ENCODE peak calls at places on chromosome 7, in seven cellular contexts. H is HCT116, I is fibroblast of pulmonary artery, K is WERI-Rb-1, R is Caco-2, P is A549, B is hepatocyte. M is an unnamed sample.

GRCh38 chr7:6536899-6537298 is 14.4 kb downstream of the GRID2IP start:
- DNase-seq in H (no peak), I (peak), K (peak), R (peak), P (no peak), B (peak), M (peak)

GRCh38 chr7:75887669-75888369 is 9.0 kb downstream of the RHBDD2 start:
- DNase-seq in H (no peak), I (no peak), K (no peak), R (no peak), P (no peak), B (no peak), M (no peak)

GRCh38 chr7:98617051-98617959 is at the start of gene NPTX2:
- DNase-seq in H (no peak), I (peak), K (peak), R (no peak), P (no peak), B (peak), M (peak)

GRCh38 chr7:98772242-98772603 is 97.6 kb downstream of the TMEM130 start:
- DNase-seq in H (no peak), I (no peak), K (no peak), R (no peak), P (no peak), B (no peak), M (no peak)

GRCh38 chr7:144513332-144513731 is 109.8 kb upstream of the NOBOX start:
- DNase-seq in H (peak), I (peak), K (peak), R (no peak), P (peak), B (peak), M (peak)

GRCh38 chr7:158546214-158546613 is 41.4 kb downstream of the PTPRN2 start:
- DNase-seq in H (no peak), I (no peak), K (no peak), R (no peak), P (no peak), B (no peak), M (no peak)

GRCh38 chr7:93043393-93043985 is 74.3 kb downstream of the SAMD9 start:
- DNase-seq in H (peak), I (peak), K (no peak), R (no peak), P (no peak), B (peak), M (peak)

GRCh38 chr7:112134039-112134438 is 72.2 kb downstream of the DOCK4 start:
- DNase-seq in H (no peak), I (no peak), K (peak), R (no peak), P (no peak), B (no peak), M (no peak)

GRCh38 chr7:100682228-100682741 is 8.7 kb downstream of the GNB2 start:
- DNase-seq in H (no peak), I (no peak), K (no peak), R (no peak), P (no peak), B (peak), M (peak)

GRCh38 chr7:7554647-7555575 is 11.8 kb upstream of the MIOS start:
- DNase-seq in H (no peak), I (no peak), K (peak), R (no peak), P (no peak), B (no peak), M (peak)

GRCh38 chr7:2478800-2479199 is 2.6 kb upstream of the GRIFIN start:
- DNase-seq in H (no peak), I (no peak), K (no peak), R (no peak), P (no peak), B (peak), M (no peak)

GRCh38 chr7:123867220-123867619 is 22.3 kb downstream of the HYAL4 start:
- DNase-seq in H (no peak), I (peak), K (no peak), R (no peak), P (no peak), B (no peak), M (peak)

GRCh38 chr7:123876557-123877256 is 31.7 kb downstream of the HYAL4 start:
- DNase-seq in H (no peak), I (no peak), K (no peak), R (no peak), P (no peak), B (no peak), M (no peak)

GRCh38 chr7:123872908-123873307 is 27.9 kb downstream of the HYAL4 start:
- DNase-seq in H (no peak), I (no peak), K (no peak), R (no peak), P (no peak), B (no peak), M (no peak)

GRCh38 chr7:123871998-123872867 is 27.3 kb downstream of the HYAL4 start:
- DNase-seq in H (peak), I (peak), K (peak), R (peak), P (peak), B (peak), M (peak)
- TF ChIP-seq CTCF in H (peak), I (peak), K (peak), R (peak), P (peak), B (peak), M (peak)

DNA sequence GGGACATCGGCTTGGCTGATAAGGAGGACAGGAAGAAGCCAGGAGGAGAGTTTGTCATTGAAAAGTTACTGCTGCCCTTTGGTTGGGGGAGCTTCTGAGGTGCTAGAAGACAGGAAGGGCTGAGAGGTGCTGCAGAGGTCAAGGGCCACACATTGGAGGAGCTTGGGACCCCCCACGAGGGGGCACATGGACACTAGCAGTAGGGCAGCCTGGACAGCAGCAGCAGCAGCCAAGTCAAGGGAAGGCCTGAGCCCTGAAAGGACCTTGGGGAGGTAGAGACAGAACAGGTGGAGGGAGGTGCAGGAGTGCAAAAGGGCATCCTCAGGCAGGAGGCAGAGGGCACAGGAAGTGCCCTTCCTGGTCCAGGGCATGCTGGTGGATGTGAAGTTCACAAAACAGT is 439.7 kb upstream of the IGFBP3 start:
- DNase-seq in H (no peak), I (no peak), K (peak), R (no peak), P (no peak), B (no peak), M (no peak)
- TF ChIP-seq CTCF in H (no peak), I (no peak), K (no peak), R (no peak), P (no peak), B (no peak), M (no peak)

GRCh38 chr7:116438274-116438673 is 61.3 kb upstream of the CAV2 start:
- DNase-seq in H (no peak), I (no peak), K (no peak), R (peak), P (peak), B (peak), M (peak)
- TF ChIP-seq CTCF in H (peak), I (peak), K (no peak), R (peak), P (peak), B (peak), M (peak)

GRCh38 chr7:1049801-1050200 is 5.5 kb downstream of the GPR146 start:
- DNase-seq in H (no peak), I (no peak), K (no peak), R (no peak), P (no peak), B (no peak), M (no peak)
- TF ChIP-seq CTCF in H (no peak), I (no peak), K (no peak), R (no peak), P (no peak), B (no peak), M (no peak)

DNA sequence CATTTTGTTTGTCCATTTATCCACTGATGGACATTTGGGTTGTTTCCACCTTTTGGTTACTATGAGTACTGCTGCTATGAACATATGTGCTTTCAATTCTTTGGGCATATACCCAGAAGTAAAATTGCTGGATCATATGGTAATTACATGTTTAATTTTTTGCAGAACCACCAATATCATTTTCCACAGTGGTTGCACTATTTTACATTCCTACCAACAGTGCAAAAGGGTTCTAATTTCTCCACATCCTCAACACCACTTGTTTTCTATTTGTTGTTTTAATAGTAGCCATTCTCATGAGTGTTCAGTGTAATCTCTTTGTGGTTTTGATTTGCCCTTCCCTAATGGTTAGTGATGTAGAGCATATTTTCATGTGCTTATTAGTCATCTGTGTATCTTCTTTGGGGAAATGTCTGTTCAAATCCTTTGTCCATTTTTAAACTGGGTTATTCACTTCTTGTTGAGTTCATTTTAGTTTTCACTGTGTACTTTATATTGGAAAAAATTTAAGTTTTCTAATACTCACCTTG is 101.9 kb downstream of the HIBADH start:
- DNase-seq in H (no peak), I (peak), K (no peak), R (no peak), P (no peak), B (no peak), M (peak)
- TF ChIP-seq CTCF in H (no peak), I (peak), K (no peak), R (no peak), P (no peak), B (no peak), M (peak)

GRCh38 chr7:128838981-128839731 is 8.9 kb downstream of the FLNC start:
- DNase-seq in H (no peak), I (no peak), K (no peak), R (no peak), P (no peak), B (no peak), M (no peak)

GRCh38 chr7:128839751-128840177 is 9.6 kb downstream of the FLNC start:
- DNase-seq in H (no peak), I (no peak), K (no peak), R (no peak), P (no peak), B (no peak), M (no peak)

GRCh38 chr7:128836729-128837348 is 6.6 kb downstream of the FLNC start:
- DNase-seq in H (no peak), I (no peak), K (no peak), R (no peak), P (no peak), B (no peak), M (no peak)

GRCh38 chr7:128837521-128837921 is 7.3 kb downstream of the FLNC start:
- DNase-seq in H (no peak), I (no peak), K (no peak), R (no peak), P (no peak), B (no peak), M (no peak)

GRCh38 chr7:128838109-128838779 is 8.0 kb downstream of the FLNC start:
- DNase-seq in H (no peak), I (no peak), K (no peak), R (no peak), P (no peak), B (no peak), M (no peak)
- TF ChIP-seq CTCF in H (no peak), I (no peak), K (no peak), R (no peak), P (no peak), B (no peak), M (no peak)

DNA sequence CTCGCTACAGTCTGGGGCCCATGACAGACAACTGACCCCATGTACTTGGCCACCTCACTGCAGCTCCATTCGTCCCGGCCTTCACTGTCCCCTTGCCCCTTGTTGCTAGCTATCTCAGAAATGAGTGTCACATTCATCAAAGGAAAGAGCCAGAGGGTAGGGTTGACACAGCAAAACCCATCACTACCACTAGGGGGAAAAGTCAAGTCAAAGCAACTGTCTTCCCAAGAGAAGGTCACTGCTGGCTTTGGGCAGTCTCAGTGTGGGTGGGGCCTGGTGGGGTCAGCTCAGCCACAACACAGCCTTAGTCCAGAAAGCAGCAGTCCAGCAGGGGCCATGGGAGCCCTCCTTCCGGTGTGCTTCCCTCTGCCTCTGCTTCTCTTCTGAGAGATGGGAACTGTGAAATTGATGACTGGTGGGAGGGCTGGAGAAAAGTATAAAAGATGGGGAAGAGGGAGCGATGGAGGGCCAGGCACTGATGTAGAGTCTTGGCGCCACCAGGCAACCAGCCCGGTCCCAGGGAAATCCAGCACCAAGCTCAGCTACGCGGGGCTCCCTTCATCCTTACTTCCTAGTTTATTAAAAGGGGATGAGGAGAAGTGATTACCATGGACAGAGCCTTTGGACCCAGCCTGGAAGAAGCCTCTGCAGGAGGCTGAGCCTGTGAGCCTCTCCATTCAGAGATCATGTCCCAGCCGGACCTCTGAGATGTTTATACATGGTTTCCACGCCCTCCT is 58.0 kb downstream of the PLXNA4 start:
- DNase-seq in H (peak), I (no peak), K (peak), R (no peak), P (peak), B (no peak), M (no peak)
- TF ChIP-seq CTCF in H (peak), I (peak), K (peak), R (peak), P (peak), B (peak), M (peak)

DNA sequence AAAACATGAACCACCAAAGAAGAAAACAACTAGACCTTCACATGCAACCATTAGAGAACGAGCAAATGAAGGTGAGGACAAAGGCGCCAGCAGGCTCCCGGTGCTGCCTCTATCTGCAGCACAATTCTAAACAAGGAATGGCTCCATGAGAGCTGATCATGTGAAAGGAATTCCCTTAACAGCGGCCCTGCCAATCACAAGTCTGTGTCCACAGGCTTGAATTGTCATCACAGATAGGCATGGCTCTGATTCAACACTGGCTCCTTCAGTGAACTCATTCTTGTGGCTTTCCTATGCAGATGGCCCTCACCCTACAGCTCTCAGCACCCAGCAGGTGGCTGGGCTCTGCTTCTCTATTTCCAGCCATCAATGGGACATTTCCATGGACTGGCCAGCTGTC is 36.3 kb downstream of the LAMB1 start:
- DNase-seq in H (no peak), I (peak), K (peak), R (peak), P (no peak), B (peak), M (peak)
- TF ChIP-seq CTCF in H (no peak), I (peak), K (no peak), R (no peak), P (no peak), B (no peak), M (peak)

DNA sequence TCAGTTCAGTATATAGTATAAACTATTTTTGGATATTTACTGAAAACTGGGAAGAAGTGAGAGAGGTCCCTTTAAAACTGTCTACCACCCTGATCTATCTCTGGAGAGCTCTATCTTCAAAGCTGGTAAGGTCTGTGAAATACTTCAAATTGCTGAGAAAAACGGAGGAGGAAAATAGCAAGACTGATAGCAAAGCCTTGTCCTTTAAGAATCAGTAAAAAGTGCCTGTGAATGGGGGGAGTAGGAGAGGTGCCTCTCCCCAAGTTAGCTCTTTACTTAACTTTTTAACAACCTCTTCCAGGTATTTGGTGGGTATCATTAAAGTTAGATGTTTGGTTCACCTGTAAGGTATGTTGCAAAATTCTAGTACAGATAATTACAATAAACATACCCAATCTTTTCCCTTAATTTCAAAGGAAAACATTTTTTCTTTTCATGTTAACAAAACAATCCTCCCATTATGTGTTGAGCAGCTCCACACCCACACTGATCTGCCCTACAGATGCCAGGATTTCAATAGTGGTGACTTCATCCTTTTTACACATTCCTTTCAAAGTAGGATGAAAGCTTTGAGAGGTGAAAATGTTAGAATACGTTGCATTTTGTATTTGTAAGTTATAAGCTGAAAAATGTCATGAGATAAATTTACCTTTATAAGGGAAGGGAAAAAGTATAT is 149.2 kb downstream of the CRPPA start:
- DNase-seq in H (peak), I (peak), K (no peak), R (peak), P (no peak), B (no peak), M (peak)
- TF ChIP-seq CTCF in H (no peak), I (no peak), K (no peak), R (no peak), P (no peak), B (no peak), M (no peak)

GRCh38 chr7:42856605-42856987 is 55.3 kb downstream of the C7orf25 start:
- DNase-seq in H (no peak), I (no peak), K (peak), R (no peak), P (no peak), B (no peak), M (no peak)

GRCh38 chr7:42858570-42858969 is 53.3 kb downstream of the C7orf25 start:
- DNase-seq in H (no peak), I (peak), K (no peak), R (no peak), P (no peak), B (no peak), M (peak)

GRCh38 chr7:42854521-42855118 is 57.2 kb downstream of the C7orf25 start:
- DNase-seq in H (no peak), I (no peak), K (no peak), R (no peak), P (no peak), B (no peak), M (no peak)
- TF ChIP-seq CTCF in H (no peak), I (no peak), K (no peak), R (no peak), P (no peak), B (no peak), M (no peak)